ENCODE peak calls at places on chromosomes 3 and 15, in six cellular contexts. Q is astrocyte, M is A673, K is NT2/D1, L is cardiac muscle cell, C is upper lobe of right lung. G is an unnamed sample. For H3K9me3, the result is how much of the 10 kb centered on the place peaks cover.

GRCh38 chr3:197186887-197187588 is 111.4 kb downstream of the DLG1 start:
- DNase-seq in Q (peak), K (no peak), C (no peak), L (peak), M (peak), G (no peak)

GRCh38 chr3:151753846-151754245 is 20.1 kb downstream of the AADACL2 start:
- DNase-seq in L (no peak), M (no peak), K (no peak), Q (no peak), C (no peak), G (no peak)

GRCh38 chr3:103218146-103218545 is 783.3 kb downstream of the ZPLD1 start:
- DNase-seq in Q (peak), L (no peak), M (no peak), K (no peak), C (no peak), G (no peak)

GRCh38 chr3:149547954-149548728 is 73.6 kb downstream of the TM4SF4 start:
- DNase-seq in K (no peak), C (no peak), M (no peak), L (peak), Q (peak), G (no peak)

GRCh38 chr3:159187706-159188105 is 385.9 kb downstream of the MFSD1 start:
- DNase-seq in L (no peak), K (no peak), Q (no peak), M (no peak), C (no peak), G (no peak)

GRCh38 chr3:122484985-122485384 is 29.8 kb downstream of the KPNA1 start:
- DNase-seq in L (peak), C (no peak), M (no peak), Q (peak), K (no peak), G (no peak)

GRCh38 chr3:99586680-99587079 is 51.7 kb upstream of the COL8A1 start:
- DNase-seq in K (no peak), M (no peak), L (no peak), C (no peak), Q (peak), G (no peak)

GRCh38 chr15:38894260-38894948 is 329.8 kb upstream of the RASGRP1 start:
- DNase-seq in L (peak), M (no peak), C (no peak), K (no peak), Q (peak), G (no peak)

GRCh38 chr3:57283366-57283765 is 9.1 kb downstream of the ASB14 start:
- DNase-seq in C (no peak), K (no peak), L (no peak), M (no peak), Q (no peak), G (no peak)

GRCh38 chr3:5188419-5189405 is 1.2 kb downstream of the EDEM1 start:
- DNase-seq in Q (no peak), M (peak), C (peak), K (no peak), L (peak), G (no peak)

GRCh38 chr3:32296251-32297204 is 58.0 kb downstream of the CMTM8 start:
- DNase-seq in L (peak), M (peak), K (peak), Q (peak), C (no peak), G (peak)

GRCh38 chr15:59154268-59154667 is 49.3 kb downstream of the CCNB2 start:
- DNase-seq in L (no peak), Q (no peak), M (no peak), C (no peak), K (no peak), G (no peak)

GRCh38 chr3:14506626-14507344 is 33.4 kb downstream of the GRIP2 start:
- DNase-seq in Q (no peak), M (no peak), L (no peak), C (peak), K (no peak), G (no peak)

GRCh38 chr15:57427367-57427821 is 51.1 kb downstream of the CGNL1 start:
- DNase-seq in K (peak), Q (no peak), C (no peak), L (peak), M (no peak), G (no peak)

GRCh38 chr3:111517801-111518200 is 24.2 kb upstream of the CD96 start:
- DNase-seq in L (no peak), M (no peak), Q (no peak), C (no peak), K (peak), G (no peak)

GRCh38 chr3:23653647-23654525 is 151.9 kb upstream of the UBE2E1 start:
- DNase-seq in M (no peak), K (no peak), Q (no peak), C (no peak), L (no peak), G (no peak)

GRCh38 chr3:71926242-71926560 is 141.3 kb upstream of the PROK2 start:
- DNase-seq in K (peak), Q (no peak), M (no peak), L (peak), C (no peak), G (no peak)

GRCh38 chr3:46860381-46861292 is 2.6 kb downstream of the MYL3 start:
- DNase-seq in L (no peak), Q (no peak), M (no peak), K (no peak), C (peak), G (no peak)

GRCh38 chr3:56862352-56863062 is 60.8 kb upstream of the ARHGEF3 start:
- DNase-seq in M (no peak), Q (peak), C (no peak), K (no peak), L (peak), G (no peak)

GRCh38 chr3:120203016-120203415 is 82.0 kb downstream of the GPR156 start:
- DNase-seq in K (no peak), C (no peak), M (peak), Q (peak), L (peak), G (no peak)

GRCh38 chr3:149635396-149635795 is 22.4 kb downstream of the WWTR1 start:
- DNase-seq in M (no peak), K (no peak), C (no peak), L (no peak), Q (no peak), G (no peak)

GRCh38 chr15:25094519-25094918 is 139.7 kb downstream of the SNRPN start:
- DNase-seq in L (no peak), M (no peak), C (no peak), Q (no peak), K (no peak), G (no peak)
- H3K9me3 ChIP-seq in L (under half), M (under half), C (half or more), Q (under half), K (under half), G (under half)

GRCh38 chr3:39839504-39839903 is 30.1 kb downstream of the MYRIP start:
- DNase-seq in L (no peak), K (no peak), C (no peak), Q (no peak), M (no peak), G (no peak)
- H3K9me3 ChIP-seq in L (under half), K (under half), C (under half), Q (under half), M (under half), G (under half)

GRCh38 chr3:172079326-172079976 is 40.1 kb downstream of the FNDC3B start:
- DNase-seq in M (no peak), L (no peak), Q (no peak), K (no peak), C (no peak), G (no peak)

GRCh38 chr3:172077197-172077734 is 37.9 kb downstream of the FNDC3B start:
- DNase-seq in Q (no peak), L (no peak), K (no peak), M (no peak), C (no peak), G (no peak)

GRCh38 chr3:172078244-172078643 is 38.9 kb downstream of the FNDC3B start:
- DNase-seq in C (no peak), L (no peak), M (no peak), Q (no peak), K (no peak), G (no peak)

GRCh38 chr3:172080503-172080902 is 41.1 kb downstream of the FNDC3B start:
- DNase-seq in C (no peak), Q (no peak), L (no peak), M (no peak), K (no peak), G (no peak)

DNA sequence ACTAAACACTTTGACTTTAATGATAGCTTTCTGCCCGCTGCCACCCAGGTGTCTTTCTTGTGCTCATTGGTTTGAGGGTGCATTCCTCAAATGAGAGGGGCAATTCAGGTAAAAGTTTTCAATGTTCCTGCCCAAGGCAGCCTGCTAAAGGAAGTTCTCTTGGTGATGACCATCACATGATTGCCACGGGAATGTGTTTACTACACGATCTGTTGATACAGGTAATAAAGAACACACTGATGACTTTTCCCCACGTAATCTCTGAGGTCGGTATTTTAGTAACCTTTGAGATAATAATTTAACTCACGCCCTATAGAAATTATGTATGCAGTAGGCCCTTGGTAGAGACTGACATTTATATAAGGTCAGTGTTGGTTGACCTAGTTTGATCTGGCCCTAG is 39.3 kb downstream of the FNDC3B start:
- DNase-seq in C (no peak), Q (no peak), L (no peak), K (no peak), M (no peak), G (no peak)
- H3K9me3 ChIP-seq in C (under half), Q (under half), L (under half), K (under half), M (under half), G (under half)

GRCh38 chr15:56236197-56236596 is 7.5 kb downstream of the RFX7 start:
- DNase-seq in M (no peak), Q (peak), L (no peak), C (no peak), K (no peak), G (no peak)
- H3K9me3 ChIP-seq in M (under half), Q (under half), L (under half), C (under half), K (under half), G (under half)

GRCh38 chr3:21718943-21719591 is 31.9 kb downstream of the ZNF385D start:
- DNase-seq in C (no peak), L (no peak), K (no peak), M (no peak), Q (peak), G (no peak)
- H3K9me3 ChIP-seq in C (under half), L (under half), K (under half), M (under half), Q (under half), G (under half)

GRCh38 chr15:79923515-79924169 is 26.8 kb upstream of the MTHFS start:
- DNase-seq in Q (peak), M (peak), K (peak), L (peak), C (peak), G (peak)
- H3K9me3 ChIP-seq in Q (under half), M (under half), K (half or more), L (under half), C (under half), G (under half)

GRCh38 chr15:25177955-25178801 is 223.4 kb downstream of the SNRPN start:
- DNase-seq in K (no peak), C (peak), Q (no peak), M (no peak), L (no peak), G (no peak)

GRCh38 chr15:25180606-25181289 is 226.0 kb downstream of the SNRPN start:
- DNase-seq in C (peak), L (no peak), M (no peak), K (no peak), Q (no peak), G (peak)

GRCh38 chr15:25176991-25177954 is 222.5 kb downstream of the SNRPN start:
- DNase-seq in C (peak), M (no peak), L (no peak), Q (no peak), K (no peak), G (peak)

GRCh38 chr15:25179673-25180511 is 225.1 kb downstream of the SNRPN start:
- DNase-seq in C (peak), M (no peak), Q (no peak), K (no peak), L (no peak), G (no peak)

DNA sequence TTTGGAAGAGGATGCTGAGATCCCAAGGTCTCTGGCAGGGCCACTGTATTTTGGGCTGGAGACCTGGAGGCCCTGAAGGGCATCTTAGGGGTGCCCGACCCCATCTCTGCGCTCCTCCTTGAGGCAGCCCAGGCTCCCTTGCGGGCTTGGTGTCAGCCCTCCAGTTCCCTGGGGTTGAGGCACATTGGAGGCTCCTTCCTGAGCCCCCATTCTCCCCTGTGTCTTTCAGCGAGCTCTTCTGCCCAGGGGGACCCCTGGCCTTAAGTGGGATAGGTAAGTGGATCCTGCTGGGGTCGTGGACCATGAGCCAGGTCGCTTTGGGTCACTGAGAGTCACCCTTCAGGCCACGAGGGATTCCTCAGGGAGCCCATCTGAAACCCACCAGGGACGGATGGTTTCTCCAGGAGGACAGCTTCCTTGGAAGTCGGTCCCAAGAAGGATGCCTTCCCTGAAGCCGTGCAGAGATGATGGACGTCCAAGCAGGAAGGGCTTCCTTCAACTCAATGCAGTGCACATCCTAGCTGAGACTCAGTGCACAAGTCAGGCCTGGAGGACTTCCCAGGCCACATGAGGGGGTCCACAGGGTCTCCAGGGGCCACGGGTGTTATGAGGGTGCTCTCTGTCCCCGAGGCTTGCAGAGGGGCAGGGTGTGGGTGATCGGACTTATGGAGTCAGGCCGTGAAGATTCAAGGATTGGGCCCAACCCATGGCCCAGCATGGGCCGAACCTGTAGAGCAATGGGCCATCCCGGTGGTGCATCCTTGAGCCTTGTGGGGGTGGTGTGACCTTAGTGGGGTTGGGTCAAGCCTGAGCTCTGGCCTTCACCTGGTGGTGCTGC is 224.3 kb downstream of the SNRPN start:
- DNase-seq in K (no peak), M (no peak), C (peak), L (no peak), Q (no peak), G (no peak)
- H3K9me3 ChIP-seq in K (under half), M (under half), C (under half), L (under half), Q (under half), G (under half)

DNA sequence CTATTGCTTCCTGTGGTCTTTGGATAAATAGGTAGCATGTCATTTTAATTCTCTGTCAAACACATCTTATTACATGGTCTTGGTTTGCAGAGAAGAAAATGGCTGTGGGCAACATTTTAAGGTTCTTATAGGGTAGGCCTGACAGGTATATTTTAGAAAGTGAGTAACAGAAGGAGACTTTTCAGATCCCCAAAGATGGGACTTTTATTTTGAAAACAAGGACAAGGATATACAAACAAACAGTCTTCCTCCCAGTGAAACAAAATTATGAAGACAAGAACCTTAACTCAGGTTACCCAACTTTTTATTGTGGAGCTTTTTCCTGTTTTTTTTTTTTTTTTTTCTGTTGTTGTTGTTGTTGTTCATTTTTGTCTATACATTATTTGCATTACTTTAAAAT is 916.2 kb downstream of the NTRK3 start:
- DNase-seq in Q (no peak), C (no peak), L (no peak), K (no peak), M (no peak), G (no peak)
- H3K9me3 ChIP-seq in Q (under half), C (under half), L (under half), K (under half), M (under half), G (under half)

GRCh38 chr3:44734646-44735168 is 5.3 kb downstream of the ZNF501 start:
- DNase-seq in M (no peak), K (no peak), L (no peak), C (no peak), Q (no peak), G (no peak)
- H3K9me3 ChIP-seq in M (half or more), K (half or more), L (under half), C (half or more), Q (under half), G (under half)